ENCODE peak calls at places on chromosomes 11 and 22, in seven cellular contexts. U, O, B, A, F, Z and E are unnamed samples. For H3K27me3, the result is how much of the 10 kb centered on the place peaks cover.

GRCh38 chr11:134510171-134510570 is 98.1 kb upstream of the B3GAT1 start:
- DNase-seq in U (no peak), A (no peak), Z (no peak), B (no peak), O (no peak), F (no peak), E (no peak)

GRCh38 chr22:30217698-30218565 is 28.6 kb downstream of the LIF start:
- DNase-seq in Z (no peak), U (no peak), A (no peak), F (no peak), O (no peak), B (no peak), E (no peak)

GRCh38 chr11:21484039-21484438 is 708.8 kb upstream of the ANO5 start:
- DNase-seq in U (no peak), B (no peak), F (no peak), O (no peak), A (no peak), Z (no peak), E (no peak)

GRCh38 chr11:944711-945470 is 19.2 kb downstream of the AP2A2 start:
- DNase-seq in U (no peak), Z (peak), F (no peak), O (no peak), A (no peak), B (no peak), E (no peak)

GRCh38 chr22:19889951-19890350 is 35.3 kb upstream of the GNB1L start:
- DNase-seq in A (no peak), B (no peak), Z (no peak), U (no peak), O (no peak), F (no peak), E (no peak)

GRCh38 chr22:39173787-39174497 is 21.5 kb upstream of the CBX7 start:
- DNase-seq in Z (no peak), F (no peak), O (no peak), U (no peak), B (no peak), A (no peak), E (no peak)

GRCh38 chr11:107669893-107670601 is 41.8 kb downstream of the SLN start:
- DNase-seq in U (no peak), O (no peak), B (no peak), A (no peak), Z (no peak), F (no peak), E (no peak)

GRCh38 chr11:99585606-99586005 is 564.9 kb downstream of the CNTN5 start:
- DNase-seq in F (no peak), A (no peak), Z (no peak), U (no peak), B (no peak), O (no peak), E (no peak)

GRCh38 chr11:70916321-70916720 is 336.1 kb downstream of the SHANK2 start:
- DNase-seq in U (no peak), B (no peak), Z (no peak), A (no peak), F (no peak), O (no peak), E (no peak)

GRCh38 chr11:100908746-100909145 is 220.9 kb downstream of the PGR start:
- DNase-seq in F (no peak), B (no peak), Z (no peak), A (no peak), U (no peak), O (no peak), E (no peak)

GRCh38 chr22:35437038-35437437 is 37.1 kb downstream of the MCM5 start:
- DNase-seq in A (no peak), O (peak), B (peak), Z (peak), U (peak), F (no peak), E (no peak)

GRCh38 chr22:25627271-25627848 is 62.9 kb downstream of the GRK3 start:
- DNase-seq in A (no peak), U (no peak), B (peak), Z (no peak), F (no peak), O (no peak), E (no peak)

GRCh38 chr11:103624708-103625623 is 411.5 kb upstream of the DDI1 start:
- DNase-seq in O (no peak), A (no peak), F (no peak), B (peak), U (no peak), Z (no peak), E (no peak)

GRCh38 chr11:67545280-67545679 is 22.0 kb upstream of the CABP2 start:
- DNase-seq in A (peak), O (no peak), U (peak), Z (no peak), B (no peak), F (no peak), E (no peak)

GRCh38 chr22:38431266-38432010 is 23.6 kb downstream of the KCNJ4 start:
- DNase-seq in B (no peak), Z (no peak), A (peak), F (no peak), U (no peak), O (no peak), E (no peak)

GRCh38 chr22:19042285-19043110 is 79.7 kb downstream of the DGCR2 start:
- DNase-seq in A (no peak), Z (no peak), B (no peak), F (no peak), O (no peak), U (no peak), E (no peak)

GRCh38 chr22:25153961-25154685 is 45.5 kb upstream of the CRYBB3 start:
- DNase-seq in Z (no peak), O (no peak), B (peak), F (no peak), U (no peak), A (peak), E (no peak)

GRCh38 chr11:35267504-35267903 is 128.5 kb downstream of the CD44 start:
- DNase-seq in U (no peak), Z (no peak), B (no peak), O (no peak), F (no peak), A (no peak), E (no peak)

GRCh38 chr22:31093956-31094622 is 13.0 kb downstream of the SMTN start:
- DNase-seq in Z (no peak), A (no peak), O (no peak), B (peak), U (no peak), F (no peak), E (no peak)

GRCh38 chr11:6259638-6260019 is at the start of gene CCKBR:
- DNase-seq in F (no peak), A (no peak), B (peak), U (no peak), O (no peak), Z (peak), E (no peak)

GRCh38 chr11:88404363-88404762 is 66.8 kb upstream of the CTSC start:
- DNase-seq in O (no peak), A (no peak), B (no peak), Z (no peak), U (no peak), F (no peak), E (no peak)

GRCh38 chr11:15006139-15006759 is 34.1 kb upstream of the CALCA start:
- DNase-seq in F (peak), B (peak), U (peak), O (peak), Z (no peak), A (peak), E (peak)

GRCh38 chr11:121415861-121416260 is 36.3 kb upstream of the SORL1 start:
- DNase-seq in A (no peak), F (no peak), B (no peak), U (no peak), O (no peak), Z (no peak), E (no peak)

GRCh38 chr11:9875862-9876261 is 212.0 kb downstream of the SWAP70 start:
- DNase-seq in B (no peak), Z (no peak), U (no peak), F (no peak), O (no peak), A (no peak), E (no peak)

GRCh38 chr11:61505640-61506155 is 2.9 kb upstream of the LRRC10B start:
- DNase-seq in O (no peak), Z (no peak), F (no peak), U (no peak), A (no peak), B (no peak), E (no peak)

GRCh38 chr11:118895093-118896039 is 11.7 kb downstream of the CXCR5 start:
- DNase-seq in A (no peak), B (no peak), F (peak), Z (no peak), U (no peak), O (no peak), E (no peak)

GRCh38 chr22:47044722-47045545 is 282.5 kb downstream of the TBC1D22A start:
- DNase-seq in A (no peak), Z (no peak), U (no peak), F (no peak), O (no peak), B (no peak), E (no peak)

GRCh38 chr22:47045691-47046410 is 283.4 kb downstream of the TBC1D22A start:
- DNase-seq in O (no peak), F (no peak), B (no peak), Z (no peak), A (no peak), U (no peak), E (no peak)

GRCh38 chr22:47042861-47043496 is 280.5 kb downstream of the TBC1D22A start:
- DNase-seq in Z (no peak), F (no peak), A (no peak), U (no peak), O (no peak), B (no peak), E (no peak)

GRCh38 chr22:47042116-47042825 is 279.8 kb downstream of the TBC1D22A start:
- DNase-seq in F (no peak), B (no peak), A (no peak), Z (no peak), O (no peak), U (no peak), E (no peak)

GRCh38 chr22:47043835-47044721 is 281.6 kb downstream of the TBC1D22A start:
- DNase-seq in B (no peak), F (no peak), O (no peak), Z (no peak), A (no peak), U (no peak), E (no peak)
- TF ChIP-seq SIN3A in B (no peak), F (no peak), O (no peak), Z (no peak), A (no peak), U (no peak), E (no peak)

GRCh38 chr11:120260616-120261015 is 20.7 kb downstream of the POU2F3 start:
- DNase-seq in U (no peak), F (no peak), Z (no peak), B (no peak), O (no peak), A (no peak), E (no peak)

GRCh38 chr11:120259988-120260565 is 20.1 kb downstream of the POU2F3 start:
- DNase-seq in O (no peak), F (no peak), B (no peak), U (no peak), A (no peak), Z (no peak), E (no peak)

GRCh38 chr11:120258661-120259060 is 18.7 kb downstream of the POU2F3 start:
- DNase-seq in F (no peak), U (no peak), Z (no peak), B (no peak), O (no peak), A (no peak), E (no peak)

GRCh38 chr11:120257346-120257745 is 17.4 kb downstream of the POU2F3 start:
- DNase-seq in U (no peak), Z (no peak), A (no peak), O (no peak), B (no peak), F (no peak), E (no peak)

DNA sequence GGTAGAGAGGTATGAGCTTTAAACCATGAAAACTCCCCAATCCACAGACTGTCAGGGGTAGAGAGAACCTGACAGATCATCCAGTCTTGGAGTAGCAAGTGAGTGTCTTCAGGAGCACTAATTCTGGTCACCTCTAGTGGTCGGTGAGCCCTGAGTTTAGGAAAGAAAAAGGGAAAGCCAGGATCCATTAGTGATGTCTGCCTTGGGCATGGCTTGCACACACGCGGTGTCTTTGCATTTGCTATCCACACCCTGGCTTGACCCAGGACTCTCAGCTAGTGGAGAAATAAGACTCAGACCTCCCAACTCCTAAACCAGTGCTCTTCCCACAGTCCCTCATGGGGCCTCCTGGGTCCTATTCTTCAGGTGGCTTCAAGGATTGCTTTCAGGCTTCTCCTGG is 19.3 kb downstream of the POU2F3 start:
- DNase-seq in O (no peak), F (no peak), A (no peak), Z (no peak), U (no peak), B (no peak), E (no peak)
- H3K27me3 ChIP-seq in O (under half), F (under half), A (half or more), Z (under half), U (half or more), B (under half), E (half or more)

GRCh38 chr22:24002272-24002671 is 3.0 kb downstream of the GSTT4 start:
- DNase-seq in Z (no peak), B (no peak), O (no peak), U (no peak), A (no peak), F (no peak), E (no peak)
- TF ChIP-seq SIN3A in Z (no peak), B (no peak), O (no peak), U (no peak), A (no peak), F (no peak), E (no peak)

GRCh38 chr11:69760319-69760718 is 14.8 kb downstream of the FGF4 start:
- DNase-seq in Z (no peak), F (no peak), B (no peak), A (no peak), U (no peak), O (no peak), E (no peak)
- H3K27me3 ChIP-seq in Z (under half), F (under half), B (under half), A (under half), U (half or more), O (under half), E (under half)

DNA sequence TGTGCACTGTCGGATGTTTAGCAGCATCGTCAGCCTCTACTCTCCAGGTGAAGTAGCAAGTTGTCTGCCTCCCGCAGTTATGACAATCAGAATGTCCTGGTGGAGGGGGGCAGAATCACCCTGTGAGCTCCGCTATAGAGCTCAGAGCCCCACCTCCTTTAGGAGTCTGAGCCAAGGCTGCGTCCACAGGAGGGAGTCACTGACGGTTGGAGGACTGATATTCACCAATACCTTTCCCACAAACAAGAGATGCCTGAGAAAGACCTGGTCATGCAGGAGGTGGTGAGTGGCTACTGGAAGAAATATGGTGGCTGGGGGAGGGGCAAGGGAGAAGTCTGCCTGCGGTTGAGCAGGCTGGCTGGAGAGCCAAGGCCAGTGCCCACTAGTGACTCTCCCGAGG is 41.7 kb upstream of the ADA2 start:
- DNase-seq in U (no peak), B (no peak), F (no peak), Z (no peak), A (no peak), O (no peak), E (no peak)
- TF ChIP-seq SIN3A in U (no peak), B (no peak), F (no peak), Z (no peak), A (no peak), O (no peak), E (no peak)

DNA sequence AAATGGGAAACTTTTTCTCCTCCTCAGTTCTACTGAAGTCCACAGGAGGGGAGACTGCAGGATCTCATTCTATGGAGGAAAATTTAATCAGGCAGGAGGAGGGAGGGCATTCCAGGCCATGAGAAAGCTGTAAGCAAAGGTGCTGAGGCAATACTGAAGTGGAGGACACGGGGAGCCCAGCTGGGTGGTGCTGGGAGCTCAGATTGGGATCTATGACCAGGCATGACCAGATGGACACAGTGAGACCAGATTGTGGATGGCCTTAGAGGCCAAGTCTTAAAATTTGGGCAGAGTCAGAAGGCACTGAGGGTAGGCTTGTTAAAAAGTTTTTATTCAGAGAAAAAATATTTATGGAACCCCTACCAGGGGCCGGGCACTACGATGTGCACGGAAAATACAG is 3.5 kb upstream of the SPON1 start:
- DNase-seq in O (no peak), Z (no peak), F (no peak), A (no peak), U (no peak), B (peak), E (no peak)
- H3K27me3 ChIP-seq in O (under half), Z (under half), F (under half), A (under half), U (half or more), B (under half), E (half or more)

GRCh38 chr11:2586793-2587131 is 113.0 kb downstream of the KCNQ1OT1 start:
- DNase-seq in F (no peak), B (peak), O (no peak), Z (no peak), A (no peak), U (no peak), E (no peak)

GRCh38 chr11:2584812-2585565 is 114.8 kb downstream of the KCNQ1OT1 start:
- DNase-seq in B (peak), U (no peak), F (no peak), O (no peak), A (no peak), Z (no peak), E (no peak)

GRCh38 chr11:2586091-2586792 is 113.6 kb downstream of the KCNQ1OT1 start:
- DNase-seq in U (no peak), A (no peak), O (no peak), F (no peak), Z (no peak), B (peak), E (no peak)

GRCh38 chr11:2584434-2584811 is 115.4 kb downstream of the KCNQ1OT1 start:
- DNase-seq in U (no peak), O (no peak), B (no peak), Z (no peak), F (no peak), A (no peak), E (no peak)

GRCh38 chr11:2585566-2586090 is 114.2 kb downstream of the KCNQ1OT1 start:
- DNase-seq in A (no peak), F (no peak), O (no peak), U (no peak), B (peak), Z (no peak), E (no peak)
- TF ChIP-seq SIN3A in A (no peak), F (no peak), O (no peak), U (no peak), B (no peak), Z (no peak), E (no peak)

DNA sequence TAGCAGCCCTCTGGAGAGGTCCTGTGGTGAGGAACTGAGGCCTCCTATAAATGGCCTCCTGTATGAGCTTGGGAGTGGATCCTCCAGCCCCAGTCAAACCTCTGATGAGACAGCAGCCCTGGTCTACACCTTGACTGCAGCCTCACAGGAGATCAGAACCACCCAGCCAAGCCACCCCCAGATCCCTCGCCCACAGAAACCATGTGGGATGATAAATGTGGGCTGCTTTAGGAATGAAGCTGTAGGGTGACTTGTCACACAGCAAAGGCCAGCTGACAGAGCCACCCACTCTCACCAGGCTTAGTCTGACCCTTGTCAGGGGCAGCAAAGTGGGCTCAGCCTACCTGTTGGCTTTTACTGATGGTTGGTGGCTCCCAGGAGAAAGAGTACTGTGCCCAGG is 6.5 kb upstream of the KCNQ1OT1 start:
- DNase-seq in Z (no peak), B (no peak), O (no peak), U (no peak), F (no peak), A (no peak), E (no peak)
- H3K27me3 ChIP-seq in Z (under half), B (under half), O (under half), U (under half), F (under half), A (under half), E (under half)

GRCh38 chr22:37314315-37315046 is 32.2 kb downstream of the CYTH4 start:
- DNase-seq in O (no peak), U (no peak), F (no peak), A (no peak), Z (no peak), B (no peak), E (no peak)
- TF ChIP-seq SIN3A in O (no peak), U (no peak), F (no peak), A (no peak), Z (no peak), B (no peak), E (no peak)